ENCODE peak calls at places on chromosomes 7 and 10, in six cellular contexts. I is stomach, W is psoas muscle, E is right atrium auricular region, U is dorsolateral prefrontal cortex, V is gastrocnemius medialis. X is an unnamed sample.

GRCh38 chr10:48400129-48400849 is 93.8 kb downstream of the MAPK8 start:
- DNase-seq in V (no peak), W (no peak), U (no peak), I (no peak), E (no peak), X (no peak)

GRCh38 chr7:132244917-132245480 is 331.3 kb downstream of the PLXNA4 start:
- DNase-seq in I (no peak), U (no peak), V (no peak), W (no peak), E (no peak), X (no peak)

GRCh38 chr7:45086348-45087065 is 2.3 kb downstream of the NACAD start:
- DNase-seq in E (no peak), I (no peak), W (no peak), V (no peak), U (peak; percentile 86), X (no peak)

GRCh38 chr10:80152820-80153219 is 20.3 kb downstream of the PLAC9 start:
- DNase-seq in E (no peak), V (no peak), U (no peak), W (no peak), I (no peak), X (no peak)

GRCh38 chr7:47591655-47592572 is 10.0 kb upstream of the TNS3 start:
- DNase-seq in E (no peak), I (no peak), V (no peak), W (no peak), U (no peak), X (no peak)

GRCh38 chr7:140698477-140698876 is 2.0 kb downstream of the NDUFB2 start:
- DNase-seq in W (no peak), U (no peak), V (no peak), I (no peak), E (no peak), X (no peak)

GRCh38 chr10:110207805-110208613 is 604 bp downstream of the MXI1 start:
- DNase-seq in E (no peak), V (no peak), W (peak; percentile 21), I (peak; percentile 37), U (no peak), X (no peak)

GRCh38 chr7:133837248-133837647 is 289.9 kb upstream of the LRGUK start:
- DNase-seq in E (no peak), V (no peak), W (no peak), U (no peak), I (no peak), X (no peak)

GRCh38 chr10:23399701-23400144 is 39.2 kb upstream of the OTUD1 start:
- DNase-seq in U (no peak), V (peak; percentile 94), I (no peak), W (peak; percentile 63), E (no peak), X (no peak)

GRCh38 chr7:20199015-20199737 is 18.0 kb downstream of the MACC1 start:
- DNase-seq in E (no peak), W (peak; percentile 40), I (peak; percentile 34), V (peak; percentile 19), U (no peak), X (no peak)

GRCh38 chr7:69817096-69817495 is 218.8 kb downstream of the AUTS2 start:
- DNase-seq in U (no peak), V (no peak), I (no peak), W (no peak), E (no peak), X (no peak)

GRCh38 chr7:29622335-29623265 is 59.0 kb downstream of the PRR15 start:
- DNase-seq in I (no peak), V (no peak), W (peak; percentile 21), E (no peak), U (no peak), X (no peak)

GRCh38 chr7:108247646-108248045 is 117.5 kb upstream of the LAMB4 start:
- DNase-seq in V (no peak), I (no peak), U (no peak), W (no peak), E (no peak), X (no peak)

GRCh38 chr10:1553951-1554350 is 183.4 kb downstream of the ADARB2 start:
- DNase-seq in E (no peak), U (no peak), I (no peak), V (no peak), W (no peak), X (no peak)

GRCh38 chr7:83941300-83941699 is 253.3 kb downstream of the SEMA3A start:
- DNase-seq in I (no peak), U (no peak), E (no peak), V (no peak), W (no peak), X (no peak)

GRCh38 chr7:81690688-81691087 is 79.2 kb downstream of the HGF start:
- DNase-seq in U (no peak), W (no peak), V (no peak), I (no peak), E (no peak), X (no peak)

GRCh38 chr10:55801262-55801661 is 559.8 kb downstream of the ZWINT start:
- DNase-seq in V (no peak), W (no peak), E (no peak), U (no peak), I (no peak), X (no peak)

GRCh38 chr10:26792780-26793495 is 67.8 kb downstream of the ABI1 start:
- DNase-seq in V (no peak), I (no peak), W (no peak), U (no peak), E (no peak), X (no peak)

GRCh38 chr10:79242620-79243152 is 104.6 kb upstream of the PPIF start:
- DNase-seq in E (no peak), W (peak; percentile 71), I (peak; percentile 46), V (peak; percentile 49), U (no peak), X (no peak)

GRCh38 chr7:115910541-115911164 is 119.9 kb downstream of the TFEC start:
- DNase-seq in V (no peak), E (no peak), W (no peak), I (no peak), U (no peak), X (no peak)

GRCh38 chr7:132161231-132161915 is 414.9 kb downstream of the PLXNA4 start:
- DNase-seq in U (no peak), E (no peak), W (peak; percentile 38), V (no peak), I (peak; percentile 73), X (no peak)

GRCh38 chr7:158623241-158623640 is 35.6 kb upstream of the PTPRN2 start:
- DNase-seq in I (no peak), U (no peak), W (no peak), V (no peak), E (no peak), X (no peak)

GRCh38 chr7:107312418-107312817 is 143.6 kb downstream of the HBP1 start:
- DNase-seq in W (no peak), E (no peak), U (no peak), V (no peak), I (no peak), X (no peak)

GRCh38 chr7:71019703-71020102 is 112.2 kb upstream of the GALNT17 start:
- DNase-seq in E (no peak), V (no peak), I (no peak), W (peak; percentile 33), U (no peak), X (no peak)

GRCh38 chr10:84335516-84335915 is 7.1 kb downstream of the CCSER2 start:
- DNase-seq in E (no peak), U (no peak), I (no peak), V (no peak), W (no peak), X (no peak)

GRCh38 chr10:84331091-84331490 is 2.7 kb downstream of the CCSER2 start:
- DNase-seq in V (no peak), W (no peak), E (no peak), I (no peak), U (no peak), X (no peak)

GRCh38 chr10:84336406-84336805 is 8.0 kb downstream of the CCSER2 start:
- DNase-seq in E (no peak), V (no peak), I (no peak), W (no peak), U (no peak), X (no peak)

GRCh38 chr10:84334806-84335205 is 6.4 kb downstream of the CCSER2 start:
- DNase-seq in W (no peak), V (no peak), U (no peak), I (no peak), E (no peak), X (no peak)

DNA sequence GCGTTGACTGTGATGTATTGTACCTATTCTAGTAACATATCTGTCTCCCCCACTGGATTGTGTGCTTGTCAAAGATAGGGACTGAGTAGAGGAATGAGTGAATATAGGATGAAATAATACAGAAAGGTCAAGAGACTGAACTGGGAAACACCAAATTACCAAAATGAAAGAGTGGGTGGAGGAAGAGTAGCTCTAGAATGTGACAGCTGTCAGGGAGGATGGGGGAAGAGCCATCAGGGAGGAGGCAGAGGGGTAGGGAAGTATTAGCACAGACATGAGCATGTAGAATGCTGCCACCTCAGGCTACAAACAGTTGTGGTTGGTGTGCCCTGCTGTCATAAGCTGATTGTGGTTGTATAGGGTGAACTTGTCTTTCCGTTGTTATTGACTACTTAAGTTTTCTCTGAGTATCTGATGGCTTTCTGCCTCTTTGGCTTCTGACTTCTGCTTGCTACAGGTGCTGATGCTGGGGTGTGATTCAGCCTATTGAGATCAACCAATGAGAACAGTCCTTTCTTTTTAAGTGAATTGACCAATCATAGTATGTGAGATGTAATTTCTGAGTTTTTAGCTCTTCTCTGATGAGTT is 5.6 kb downstream of the CCSER2 start:
- DNase-seq in U (no peak), E (no peak), I (no peak), V (no peak), W (no peak), X (no peak)
- H3K27ac ChIP-seq in U (no peak overlapping the region), E (no peak overlapping the region), I (no peak overlapping the region), V (no peak overlapping the region), W (no peak overlapping the region), X (no peak overlapping the region)

GRCh38 chr10:103766751-103767509 is 88.4 kb downstream of the SH3PXD2A start:
- DNase-seq in I (no peak), W (no peak), U (no peak), E (no peak), V (no peak), X (no peak)

GRCh38 chr10:103765981-103766380 is 89.4 kb downstream of the SH3PXD2A start:
- DNase-seq in W (no peak), I (peak; percentile 75), U (no peak), E (no peak), V (peak; percentile 38), X (no peak)

GRCh38 chr10:103763374-103764202 is 91.8 kb downstream of the SH3PXD2A start:
- DNase-seq in I (no peak), E (no peak), U (no peak), W (no peak), V (no peak), X (no peak)

GRCh38 chr10:103764296-103765088 is 90.9 kb downstream of the SH3PXD2A start:
- DNase-seq in U (no peak), I (no peak), V (no peak), E (no peak), W (no peak), X (no peak)

GRCh38 chr10:103765168-103765567 is 90.2 kb downstream of the SH3PXD2A start:
- DNase-seq in E (no peak), V (no peak), I (no peak), U (no peak), W (no peak), X (no peak)
- H3K4me3 ChIP-seq in E (no peak overlapping the region), V (no peak overlapping the region), I (no peak overlapping the region), U (no peak overlapping the region), W (no peak overlapping the region), X (no peak overlapping the region)

GRCh38 chr10:24872049-24872789 is 80.2 kb downstream of the PRTFDC1 start:
- DNase-seq in I (no peak), E (no peak), V (no peak), U (no peak), W (no peak), X (no peak)
- TF ChIP-seq CTCF in I (no peak), E (no peak), V (no peak), U (no peak), W (no peak), X (no peak)

GRCh38 chr10:44295619-44296222 is 89.2 kb downstream of the CXCL12 start:
- DNase-seq in W (no peak), I (no peak), V (no peak), E (no peak), U (no peak), X (no peak)
- H3K27ac ChIP-seq in W (no peak overlapping the region), I (no peak overlapping the region), V (no peak overlapping the region), E (no peak overlapping the region), U (peak overlapping the region; percentile 60), X (no peak overlapping the region)